ENCODE peak calls at places on chromosome 2, in seven cellular contexts. H, F, L, I, J, O and W are unnamed samples.
A peak's percentile ranks its signal among the peaks of the same experiment; 100 is the strongest.

GRCh38 chr2:240780023-240780831 is 39.8 kb downstream of the KIF1A start:
- DNase-seq in L (no peak), O (no peak), H (peak; percentile 68), I (no peak), F (no peak), J (no peak), W (no peak)

GRCh38 chr2:98086491-98087446 is at the start of gene VWA3B:
- DNase-seq in F (peak; percentile 70), H (peak; percentile 95), O (peak; percentile 54), J (peak; percentile 25), L (peak; percentile 91), I (peak; percentile 93), W (peak; percentile 72)

GRCh38 chr2:214169736-214170135 is 241.1 kb upstream of the VWC2L start:
- DNase-seq in O (no peak), J (peak; percentile 36), F (no peak), I (no peak), L (no peak), H (no peak), W (no peak)

GRCh38 chr2:215699698-215700407 is 264.0 kb upstream of the FN1 start:
- DNase-seq in L (no peak), J (no peak), O (no peak), F (no peak), H (no peak), I (no peak), W (no peak)

GRCh38 chr2:234395801-234396478 is 100.9 kb downstream of the ARL4C start:
- DNase-seq in I (no peak), L (no peak), F (no peak), O (no peak), H (no peak), J (no peak), W (no peak)

GRCh38 chr2:102604754-102605153 is 14.6 kb upstream of the SLC9A2 start:
- DNase-seq in H (no peak), L (peak; percentile 39), I (peak; percentile 53), J (no peak), F (no peak), O (no peak), W (peak; percentile 13)

GRCh38 chr2:234490239-234491074 is 6.4 kb downstream of the ARL4C start:
- DNase-seq in F (no peak), O (no peak), I (no peak), H (no peak), L (no peak), J (no peak), W (no peak)

GRCh38 chr2:240932724-240933047 is 26.6 kb downstream of the CROCC2 start:
- DNase-seq in O (no peak), L (peak; percentile 1), H (peak; percentile 67), I (no peak), J (no peak), F (no peak), W (no peak)

GRCh38 chr2:85723707-85724360 is 29.7 kb downstream of the GNLY start:
- DNase-seq in O (no peak), L (no peak), I (no peak), F (no peak), H (no peak), J (peak; percentile 45), W (no peak)

GRCh38 chr2:191899442-191899841 is 52.6 kb upstream of the CAVIN2 start:
- DNase-seq in I (no peak), J (peak; percentile 98), F (no peak), O (no peak), L (no peak), H (no peak), W (peak; percentile 90)

GRCh38 chr2:20663196-20664070 is 3.5 kb upstream of the GDF7 start:
- DNase-seq in O (no peak), F (no peak), J (no peak), I (no peak), L (no peak), H (peak; percentile 40), W (peak; percentile 32)

GRCh38 chr2:40103590-40103989 is 324.5 kb upstream of the THUMPD2 start:
- DNase-seq in J (peak; percentile 84), L (no peak), O (no peak), H (no peak), F (no peak), I (no peak), W (peak; percentile 31)

GRCh38 chr2:121356058-121356640 is 71.1 kb upstream of the TFCP2L1 start:
- DNase-seq in L (peak; percentile 59), I (peak; percentile 84), O (no peak), F (peak; percentile 58), J (peak; percentile 75), H (no peak), W (peak; percentile 74)

GRCh38 chr2:232377841-232378734 is 463 bp upstream of the ALPP start:
- DNase-seq in J (no peak), F (no peak), H (peak; percentile 76), L (no peak), I (no peak), O (no peak), W (no peak)

GRCh38 chr2:224941958-224942357 is 100.3 kb downstream of the DOCK10 start:
- DNase-seq in H (no peak), O (no peak), F (no peak), L (no peak), I (no peak), J (no peak), W (no peak)

GRCh38 chr2:162197095-162197825 is 45.2 kb upstream of the GCG start:
- DNase-seq in L (no peak), F (no peak), J (peak; percentile 45), H (no peak), I (no peak), O (no peak), W (peak; percentile 59)

GRCh38 chr2:218284106-218284811 is 8.0 kb downstream of the TMBIM1 start:
- DNase-seq in O (no peak), L (peak; percentile 75), H (peak; percentile 29), J (peak; percentile 92), F (peak; percentile 55), I (no peak), W (peak; percentile 90)

GRCh38 chr2:196330645-196331044 is 159.3 kb upstream of the STK17B start:
- DNase-seq in H (no peak), F (no peak), I (peak; percentile 49), L (no peak), O (no peak), J (no peak), W (no peak)

GRCh38 chr2:173286153-173286809 is 68.4 kb upstream of the CDCA7 start:
- DNase-seq in H (no peak), L (no peak), F (peak; percentile 38), J (no peak), I (peak; percentile 25), O (no peak), W (no peak)

GRCh38 chr2:164625378-164625971 is 4.2 kb upstream of the GRB14 start:
- DNase-seq in J (peak; percentile 79), O (no peak), F (no peak), L (no peak), H (no peak), I (no peak), W (peak; percentile 79)

GRCh38 chr2:120470041-120470716 is 124.2 kb downstream of the INHBB start:
- DNase-seq in F (no peak), L (peak; percentile 56), J (peak; percentile 95), I (no peak), H (peak; percentile 89), O (peak; percentile 80), W (peak; percentile 92)

GRCh38 chr2:10216677-10217498 is 85.8 kb upstream of the HPCAL1 start:
- DNase-seq in H (no peak), F (peak; percentile 37), O (no peak), J (peak; percentile 47), I (no peak), L (no peak), W (no peak)

GRCh38 chr2:10215393-10215935 is 87.2 kb upstream of the HPCAL1 start:
- DNase-seq in H (no peak), F (no peak), I (no peak), J (no peak), O (no peak), L (no peak), W (no peak)

GRCh38 chr2:10212827-10213226 is 89.9 kb upstream of the HPCAL1 start:
- DNase-seq in O (no peak), H (no peak), L (no peak), I (no peak), F (no peak), J (no peak), W (no peak)

GRCh38 chr2:10211822-10212438 is 89.4 kb downstream of the RRM2 start:
- DNase-seq in J (no peak), H (no peak), O (no peak), L (no peak), I (peak; percentile 38), F (no peak), W (no peak)

DNA sequence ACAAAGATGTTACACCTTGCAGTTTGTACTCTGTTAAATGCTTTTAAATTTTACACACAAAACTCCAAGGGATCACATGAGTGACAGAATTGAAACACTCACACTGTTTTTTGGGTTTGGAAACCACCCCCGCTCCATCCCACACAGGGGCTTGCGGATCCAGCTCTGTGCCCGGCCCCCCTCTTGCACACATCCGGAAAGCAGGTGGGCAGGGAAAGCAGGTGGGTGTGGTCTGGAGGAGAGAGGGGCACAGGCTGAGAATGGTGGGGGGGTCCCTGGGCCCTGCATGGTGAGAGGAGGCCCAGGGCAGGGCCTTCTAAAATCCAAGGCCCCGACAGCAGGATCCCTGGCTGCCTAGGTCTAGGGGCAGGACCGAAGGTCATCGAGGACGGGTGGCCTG is 88.5 kb upstream of the HPCAL1 start:
- DNase-seq in J (no peak), L (no peak), O (no peak), F (no peak), H (no peak), I (no peak), W (no peak)
- H3K4me3 ChIP-seq in J (no peak overlapping the region), L (no peak overlapping the region), O (no peak overlapping the region), F (no peak overlapping the region), H (no peak overlapping the region), I (no peak overlapping the region), W (no peak overlapping the region)

GRCh38 chr2:66438498-66439290 is 3.8 kb downstream of the MEIS1 start:
- DNase-seq in I (no peak), J (no peak), L (no peak), O (no peak), H (no peak), F (no peak), W (no peak)
- H3K4me3 ChIP-seq in I (no peak overlapping the region), J (peak overlapping the region; percentile 74), L (peak overlapping the region; percentile 73), O (peak overlapping the region; percentile 80), H (peak overlapping the region; percentile 52), F (no peak overlapping the region), W (peak overlapping the region; percentile 68)

DNA sequence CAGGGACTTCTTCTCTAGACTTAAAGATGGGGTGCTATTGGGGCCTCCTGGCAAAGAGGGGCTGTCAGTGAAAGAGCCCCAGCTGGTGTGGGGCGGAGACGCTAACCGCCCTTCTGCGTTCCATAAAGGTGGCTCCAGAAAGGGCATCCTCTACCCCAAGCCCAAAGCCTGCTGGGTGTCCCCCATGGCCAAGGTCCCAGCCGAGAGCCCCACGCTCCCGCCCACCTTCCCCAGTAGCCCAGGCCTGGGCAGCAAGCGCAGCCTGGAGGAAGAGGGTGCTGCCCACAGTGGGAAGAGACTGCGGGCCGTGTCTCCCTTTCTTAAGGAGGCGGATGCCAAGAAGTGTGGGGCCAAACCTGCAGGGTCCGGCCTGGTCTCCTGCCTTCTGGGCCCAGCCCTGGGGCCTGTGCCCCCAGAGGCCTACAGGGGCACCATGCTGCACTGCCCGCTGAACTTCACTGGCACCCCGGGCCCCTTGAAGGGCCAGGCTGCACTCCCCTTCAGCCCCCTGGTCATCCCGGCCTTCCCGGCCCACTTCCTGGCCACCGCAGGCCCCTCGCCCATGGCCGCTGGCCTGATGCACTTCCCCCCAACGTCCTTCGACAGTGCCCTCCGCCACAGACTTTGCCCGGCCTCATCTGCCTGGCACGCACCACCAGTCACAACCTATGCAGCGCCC is 15.2 kb downstream of the ARID5A start:
- DNase-seq in F (no peak), H (no peak), J (no peak), O (no peak), I (no peak), L (no peak), W (no peak)
- H3K4me3 ChIP-seq in F (no peak overlapping the region), H (no peak overlapping the region), J (no peak overlapping the region), O (no peak overlapping the region), I (no peak overlapping the region), L (no peak overlapping the region), W (no peak overlapping the region)

GRCh38 chr2:160647967-160648685 is 154.5 kb upstream of the RBMS1 start:
- DNase-seq in F (no peak), H (peak; percentile 80), L (no peak), O (no peak), J (no peak), I (no peak), W (peak; percentile 19)
- H3K4me3 ChIP-seq in F (no peak overlapping the region), H (no peak overlapping the region), L (no peak overlapping the region), O (no peak overlapping the region), J (no peak overlapping the region), I (no peak overlapping the region), W (peak overlapping the region; percentile 23)